ENCODE peak calls at places on chromosomes 2 and 18, in seven cellular contexts. H is H1, A is HepG2, M is GM12891, V is SK-N-SH, T is K562, U is GM12878. E is an unnamed sample.

GRCh38 chr2:118249531-118249930 is 161.3 kb downstream of the INSIG2 start:
- DNase-seq in A (no peak), H (no peak), U (peak), V (no peak), M (no peak), T (no peak), E (no peak)

GRCh38 chr18:59823611-59824195 is 76.1 kb upstream of the PMAIP1 start:
- DNase-seq in U (no peak), A (peak), T (peak), V (peak), M (no peak), H (peak), E (no peak)

GRCh38 chr2:144671695-144672094 is 151.8 kb upstream of the ZEB2 start:
- DNase-seq in A (no peak), M (no peak), U (no peak), T (peak), H (no peak), V (no peak), E (no peak)

GRCh38 chr2:120445431-120446143 is 99.7 kb downstream of the INHBB start:
- DNase-seq in T (no peak), V (no peak), U (no peak), H (no peak), M (no peak), A (peak), E (no peak)

GRCh38 chr18:67845035-67845434 is 328.5 kb upstream of the DSEL start:
- DNase-seq in H (no peak), U (no peak), V (no peak), M (no peak), T (no peak), A (no peak), E (no peak)

GRCh38 chr2:25726511-25726910 is 53.1 kb upstream of the DTNB start:
- DNase-seq in T (no peak), M (no peak), H (no peak), U (no peak), V (no peak), A (no peak), E (no peak)

GRCh38 chr2:98350411-98350810 is 4.2 kb downstream of the CNGA3 start:
- DNase-seq in V (no peak), M (no peak), H (no peak), U (no peak), A (no peak), T (no peak), E (no peak)

GRCh38 chr18:5604778-5605177 is 61.0 kb upstream of the EPB41L3 start:
- DNase-seq in U (no peak), A (no peak), T (no peak), M (no peak), V (no peak), H (no peak), E (no peak)

GRCh38 chr2:221104391-221104811 is 467.7 kb downstream of the EPHA4 start:
- DNase-seq in M (no peak), V (no peak), A (no peak), U (no peak), H (peak), T (no peak), E (no peak)

GRCh38 chr2:195741191-195741590 is 84.2 kb downstream of the SLC39A10 start:
- DNase-seq in U (no peak), M (no peak), V (no peak), H (no peak), T (no peak), A (no peak), E (no peak)

GRCh38 chr2:150090031-150090430 is 397.4 kb downstream of the RND3 start:
- DNase-seq in V (no peak), A (peak), M (no peak), H (no peak), U (no peak), T (no peak), E (no peak)

GRCh38 chr2:176473177-176473576 is 203.9 kb downstream of the MTX2 start:
- DNase-seq in U (no peak), H (no peak), M (no peak), T (no peak), A (no peak), V (no peak), E (no peak)

GRCh38 chr2:154462634-154463033 is 235.9 kb upstream of the KCNJ3 start:
- DNase-seq in V (no peak), U (no peak), T (no peak), H (no peak), M (no peak), A (peak), E (no peak)

GRCh38 chr2:204199357-204199756 is 262.8 kb downstream of the ICOS start:
- DNase-seq in A (no peak), V (no peak), H (no peak), U (no peak), T (no peak), M (no peak), E (no peak)

GRCh38 chr2:219434718-219435525 is at the start of gene SPEG:
- DNase-seq in M (no peak), H (no peak), U (no peak), V (no peak), A (no peak), T (no peak), E (no peak)

GRCh38 chr2:220104871-220105351 is 477.5 kb downstream of the SLC4A3 start:
- DNase-seq in T (peak), H (no peak), U (no peak), A (no peak), M (no peak), V (peak), E (no peak)

GRCh38 chr2:99602475-99602874 is 112.7 kb upstream of the REV1 start:
- DNase-seq in H (no peak), T (no peak), U (no peak), M (no peak), A (no peak), V (no peak), E (no peak)
- TF ChIP-seq TAF1 in H (no peak), T (no peak), U (no peak), M (no peak), A (no peak), V (no peak), E (no peak)

GRCh38 chr18:34834897-34835296 is 124.8 kb downstream of the DTNA start:
- DNase-seq in H (no peak), A (no peak), M (no peak), V (no peak), U (no peak), T (no peak), E (no peak)
- TF ChIP-seq POLR2AphosphoS5 in H (no peak), A (no peak), M (no peak), V (no peak), U (no peak), T (no peak), E (no peak)

GRCh38 chr2:46647041-46647440 is 167.7 kb downstream of the TMEM247 start:
- DNase-seq in A (no peak), V (no peak), M (no peak), H (peak), U (no peak), T (no peak), E (no peak)

GRCh38 chr2:46645681-46646162 is 166.4 kb downstream of the TMEM247 start:
- DNase-seq in A (no peak), V (no peak), M (no peak), H (peak), U (no peak), T (peak), E (no peak)

GRCh38 chr2:46650556-46651001 is 171.2 kb downstream of the TMEM247 start:
- DNase-seq in M (peak), V (peak), T (peak), U (peak), A (peak), H (peak), E (peak)

GRCh38 chr2:46649004-46649403 is 169.6 kb downstream of the TMEM247 start:
- DNase-seq in H (no peak), U (no peak), A (no peak), M (no peak), T (no peak), V (no peak), E (no peak)

GRCh38 chr2:46648141-46648742 is 168.9 kb downstream of the TMEM247 start:
- DNase-seq in V (no peak), U (no peak), H (no peak), M (no peak), T (no peak), A (peak), E (no peak)
- TF ChIP-seq TAF1 in V (no peak), U (no peak), H (no peak), M (no peak), T (no peak), A (no peak), E (no peak)

GRCh38 chr2:168552450-168552856 is 96.4 kb downstream of the CERS6 start:
- DNase-seq in M (peak), T (no peak), U (peak), H (peak), V (no peak), A (no peak), E (peak)
- TF ChIP-seq POLR2AphosphoS5 in M (no peak), T (no peak), U (no peak), H (peak), V (no peak), A (no peak), E (no peak)

GRCh38 chr2:6025391-6025790 is 333.2 kb downstream of the SOX11 start:
- DNase-seq in M (no peak), A (no peak), V (no peak), U (no peak), T (no peak), H (no peak), E (no peak)
- TF ChIP-seq TAF1 in M (no peak), A (no peak), V (no peak), U (no peak), T (no peak), H (no peak), E (no peak)

GRCh38 chr2:6921321-6921922 is 4.2 kb downstream of the RNF144A start:
- DNase-seq in H (no peak), A (peak), V (no peak), M (no peak), T (no peak), U (no peak), E (no peak)
- TF ChIP-seq POLR2AphosphoS5 in H (no peak), A (no peak), V (no peak), M (no peak), T (no peak), U (no peak), E (no peak)

DNA sequence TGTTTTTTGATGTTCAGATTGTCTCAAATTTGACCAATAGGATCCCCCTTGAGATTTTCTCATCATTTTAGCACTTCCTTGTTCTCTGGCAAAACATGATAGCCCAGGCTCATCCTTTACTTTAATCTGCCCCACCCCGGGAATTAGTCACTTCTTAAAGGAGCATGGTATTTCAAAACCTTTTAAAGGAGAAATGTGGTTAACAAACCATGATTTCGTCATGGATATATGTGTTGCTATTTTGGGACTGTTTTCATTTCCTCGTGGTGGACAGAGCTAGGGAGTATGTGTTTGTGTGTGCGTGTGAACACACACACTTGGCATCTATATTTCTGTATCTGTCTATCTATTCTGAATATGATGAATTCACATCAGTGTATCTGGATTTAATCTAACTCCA is 128.1 kb downstream of the BIRC6 start:
- DNase-seq in H (no peak), M (no peak), U (no peak), T (peak), A (no peak), V (no peak), E (no peak)
- TF ChIP-seq TAF1 in H (no peak), M (no peak), U (no peak), T (no peak), A (no peak), V (no peak), E (no peak)